ENCODE peak calls at places on chromosomes 11 and 22, in seven cellular contexts. One of them, this sample, is unnamed.

GRCh38 chr11:86374586-86374985 is at the start of gene CCDC81:
- DNase-seq in neuronal stem cell: peak
- DNase-seq in trophoblast cell: no peak
- DNase-seq in H9: peak
- DNase-seq in mesenchymal stem cell: no peak
- DNase-seq in IMR-90: no peak
- DNase-seq in mesendoderm: peak
- DNase-seq in this sample: peak

GRCh38 chr22:49599691-49600451 is 227.8 kb downstream of the BRD1 start:
- DNase-seq in H9: no peak
- DNase-seq in neuronal stem cell: no peak
- DNase-seq in mesenchymal stem cell: no peak
- DNase-seq in trophoblast cell: no peak
- DNase-seq in mesendoderm: no peak
- DNase-seq in IMR-90: no peak
- DNase-seq in this sample: peak

GRCh38 chr22:46801331-46801811 is 38.9 kb downstream of the TBC1D22A start:
- DNase-seq in H9: no peak
- DNase-seq in neuronal stem cell: no peak
- DNase-seq in IMR-90: no peak
- DNase-seq in trophoblast cell: no peak
- DNase-seq in mesendoderm: no peak
- DNase-seq in mesenchymal stem cell: no peak
- DNase-seq in this sample: no peak

GRCh38 chr11:19753451-19754041 is 40.9 kb downstream of the NAV2 start:
- DNase-seq in mesendoderm: no peak
- DNase-seq in mesenchymal stem cell: no peak
- DNase-seq in IMR-90: peak
- DNase-seq in H9: no peak
- DNase-seq in neuronal stem cell: no peak
- DNase-seq in trophoblast cell: peak
- DNase-seq in this sample: no peak

GRCh38 chr11:120581317-120581716 is 69.8 kb downstream of the GRIK4 start:
- DNase-seq in IMR-90: no peak
- DNase-seq in mesenchymal stem cell: peak
- DNase-seq in trophoblast cell: no peak
- DNase-seq in neuronal stem cell: no peak
- DNase-seq in H9: no peak
- DNase-seq in mesendoderm: no peak
- DNase-seq in this sample: no peak

GRCh38 chr22:36134167-36134566 is 26.4 kb downstream of the APOL3 start:
- DNase-seq in trophoblast cell: no peak
- DNase-seq in neuronal stem cell: no peak
- DNase-seq in mesenchymal stem cell: no peak
- DNase-seq in H9: no peak
- DNase-seq in IMR-90: no peak
- DNase-seq in mesendoderm: no peak
- DNase-seq in this sample: no peak

GRCh38 chr11:63945482-63946163 is 6.8 kb downstream of the NAA40 start:
- DNase-seq in IMR-90: peak
- DNase-seq in mesenchymal stem cell: peak
- DNase-seq in trophoblast cell: peak
- DNase-seq in neuronal stem cell: peak
- DNase-seq in mesendoderm: peak
- DNase-seq in H9: peak
- DNase-seq in this sample: peak

GRCh38 chr11:31780078-31780971 is 30.8 kb downstream of the PAX6 start:
- DNase-seq in H9: no peak
- DNase-seq in neuronal stem cell: no peak
- DNase-seq in mesenchymal stem cell: no peak
- DNase-seq in mesendoderm: no peak
- DNase-seq in IMR-90: no peak
- DNase-seq in trophoblast cell: no peak
- DNase-seq in this sample: no peak

GRCh38 chr11:8095831-8096522 is 15.0 kb downstream of the TUB start:
- DNase-seq in H9: no peak
- DNase-seq in neuronal stem cell: no peak
- DNase-seq in mesenchymal stem cell: no peak
- DNase-seq in IMR-90: no peak
- DNase-seq in trophoblast cell: no peak
- DNase-seq in mesendoderm: no peak
- DNase-seq in this sample: no peak

GRCh38 chr11:71453021-71453910 is at the start of gene NADSYN1:
- DNase-seq in neuronal stem cell: peak
- DNase-seq in mesendoderm: peak
- DNase-seq in IMR-90: peak
- DNase-seq in mesenchymal stem cell: peak
- DNase-seq in H9: peak
- DNase-seq in trophoblast cell: peak
- DNase-seq in this sample: peak

DNA sequence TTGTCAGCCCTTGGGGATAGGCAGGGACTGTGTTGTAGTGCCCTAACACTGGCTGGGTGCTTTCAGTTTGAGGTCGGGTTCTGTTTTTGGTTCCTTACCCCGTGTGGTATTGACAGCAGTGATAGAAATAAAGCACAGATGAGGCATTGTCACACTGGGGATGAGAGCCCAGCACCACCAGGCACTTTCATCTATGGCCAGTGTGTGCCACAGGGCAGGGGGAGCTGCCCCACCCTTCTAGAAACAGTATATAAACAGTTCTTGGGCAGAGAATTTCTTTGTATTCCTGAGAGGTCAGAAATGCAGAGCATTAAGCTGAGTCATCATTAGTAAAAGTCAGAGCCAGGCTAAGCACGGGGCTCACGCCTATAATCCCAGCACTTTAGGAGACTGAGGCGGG is 23.1 kb upstream of the CDC42EP2 start:
- DNase-seq in neuronal stem cell: no peak
- DNase-seq in trophoblast cell: peak
- DNase-seq in IMR-90: peak
- DNase-seq in mesenchymal stem cell: peak
- DNase-seq in mesendoderm: peak
- DNase-seq in H9: no peak
- DNase-seq in this sample: no peak
- H3K23ac ChIP-seq in neuronal stem cell: no peak
- H3K23ac ChIP-seq in trophoblast cell: no peak
- H3K23ac ChIP-seq in IMR-90: peak
- H3K23ac ChIP-seq in mesenchymal stem cell: no peak
- H3K23ac ChIP-seq in mesendoderm: no peak
- H3K23ac ChIP-seq in H9: no peak
- H3K23ac ChIP-seq in this sample: no peak

DNA sequence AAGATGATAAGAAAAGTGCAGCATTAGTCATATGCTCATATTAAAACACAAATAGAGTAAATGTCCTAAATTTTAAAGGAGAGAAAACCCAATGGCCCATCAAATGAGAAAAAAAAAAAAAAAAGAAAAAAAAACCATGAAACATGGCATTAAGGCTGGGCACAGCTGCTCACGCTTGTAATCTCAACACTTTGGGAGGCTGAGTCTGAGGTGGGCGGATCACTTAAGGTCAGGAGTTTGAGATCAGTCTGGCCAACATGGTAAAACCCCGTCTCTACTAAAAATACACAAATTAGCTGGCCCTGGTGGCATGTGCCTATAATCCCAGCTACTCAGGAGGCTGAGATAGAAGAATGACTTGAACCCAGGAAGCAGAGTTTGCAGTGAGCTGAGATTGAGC is 515.5 kb upstream of the ANO3 start:
- DNase-seq in IMR-90: no peak
- DNase-seq in neuronal stem cell: no peak
- DNase-seq in trophoblast cell: no peak
- DNase-seq in mesendoderm: no peak
- DNase-seq in H9: no peak
- DNase-seq in mesenchymal stem cell: no peak
- DNase-seq in this sample: no peak
- H3K23ac ChIP-seq in IMR-90: no peak
- H3K23ac ChIP-seq in neuronal stem cell: no peak
- H3K23ac ChIP-seq in trophoblast cell: no peak
- H3K23ac ChIP-seq in mesendoderm: no peak
- H3K23ac ChIP-seq in H9: no peak
- H3K23ac ChIP-seq in mesenchymal stem cell: no peak
- H3K23ac ChIP-seq in this sample: no peak

GRCh38 chr22:44353063-44353440 is 40.3 kb upstream of the SHISAL1 start:
- DNase-seq in mesenchymal stem cell: no peak
- DNase-seq in IMR-90: no peak
- DNase-seq in H9: no peak
- DNase-seq in trophoblast cell: no peak
- DNase-seq in neuronal stem cell: no peak
- DNase-seq in mesendoderm: no peak
- DNase-seq in this sample: no peak

GRCh38 chr22:44354288-44354687 is 41.5 kb upstream of the SHISAL1 start:
- DNase-seq in trophoblast cell: no peak
- DNase-seq in mesendoderm: no peak
- DNase-seq in IMR-90: no peak
- DNase-seq in neuronal stem cell: no peak
- DNase-seq in H9: no peak
- DNase-seq in mesenchymal stem cell: no peak
- DNase-seq in this sample: no peak

GRCh38 chr22:44357962-44358553 is 45.3 kb upstream of the SHISAL1 start:
- DNase-seq in mesenchymal stem cell: peak
- DNase-seq in trophoblast cell: no peak
- DNase-seq in H9: no peak
- DNase-seq in neuronal stem cell: no peak
- DNase-seq in mesendoderm: no peak
- DNase-seq in IMR-90: peak
- DNase-seq in this sample: no peak

GRCh38 chr22:44357296-44357961 is 44.7 kb upstream of the SHISAL1 start:
- DNase-seq in neuronal stem cell: no peak
- DNase-seq in trophoblast cell: no peak
- DNase-seq in mesendoderm: peak
- DNase-seq in mesenchymal stem cell: no peak
- DNase-seq in IMR-90: no peak
- DNase-seq in H9: no peak
- DNase-seq in this sample: no peak

DNA sequence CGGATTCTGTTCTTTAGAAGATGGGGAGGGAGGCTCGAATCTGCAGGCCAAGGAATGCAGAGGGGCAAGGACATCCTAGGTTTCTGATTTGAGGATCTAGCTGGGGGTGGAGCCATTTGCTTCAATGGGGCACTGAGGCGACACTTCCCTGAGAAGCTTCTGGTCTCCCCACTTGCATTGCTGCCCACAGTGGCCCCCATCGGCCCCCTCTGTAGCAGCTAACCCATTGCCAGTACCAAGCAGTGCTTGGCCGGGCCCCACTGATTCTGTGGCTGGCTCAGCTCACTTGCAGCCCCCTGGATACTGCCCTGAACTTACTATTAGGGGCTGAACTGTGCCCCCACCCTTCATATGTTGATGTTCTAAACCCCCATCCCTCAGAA is 42.9 kb upstream of the SHISAL1 start:
- DNase-seq in mesendoderm: no peak
- DNase-seq in neuronal stem cell: no peak
- DNase-seq in trophoblast cell: no peak
- DNase-seq in H9: no peak
- DNase-seq in IMR-90: no peak
- DNase-seq in mesenchymal stem cell: no peak
- DNase-seq in this sample: no peak
- H3K23ac ChIP-seq in mesendoderm: no peak
- H3K23ac ChIP-seq in neuronal stem cell: no peak
- H3K23ac ChIP-seq in trophoblast cell: no peak
- H3K23ac ChIP-seq in H9: no peak
- H3K23ac ChIP-seq in IMR-90: no peak
- H3K23ac ChIP-seq in mesenchymal stem cell: no peak
- H3K23ac ChIP-seq in this sample: no peak

GRCh38 chr11:34459507-34460162 is 20.9 kb downstream of the CAT start:
- DNase-seq in IMR-90: no peak
- DNase-seq in trophoblast cell: no peak
- DNase-seq in mesenchymal stem cell: no peak
- DNase-seq in neuronal stem cell: no peak
- DNase-seq in mesendoderm: no peak
- DNase-seq in H9: no peak
- DNase-seq in this sample: no peak
- H3K23ac ChIP-seq in IMR-90: no peak
- H3K23ac ChIP-seq in trophoblast cell: no peak
- H3K23ac ChIP-seq in mesenchymal stem cell: no peak
- H3K23ac ChIP-seq in neuronal stem cell: no peak
- H3K23ac ChIP-seq in mesendoderm: no peak
- H3K23ac ChIP-seq in H9: no peak
- H3K23ac ChIP-seq in this sample: no peak

GRCh38 chr11:77418981-77419592 is 54.8 kb downstream of the PAK1 start:
- DNase-seq in neuronal stem cell: no peak
- DNase-seq in mesenchymal stem cell: no peak
- DNase-seq in IMR-90: no peak
- DNase-seq in trophoblast cell: no peak
- DNase-seq in mesendoderm: no peak
- DNase-seq in H9: no peak
- DNase-seq in this sample: no peak

GRCh38 chr11:77416357-77416756 is 57.5 kb downstream of the PAK1 start:
- DNase-seq in mesendoderm: no peak
- DNase-seq in H9: no peak
- DNase-seq in neuronal stem cell: no peak
- DNase-seq in mesenchymal stem cell: no peak
- DNase-seq in IMR-90: no peak
- DNase-seq in trophoblast cell: no peak
- DNase-seq in this sample: no peak

GRCh38 chr11:77421041-77421723 is 52.7 kb downstream of the PAK1 start:
- DNase-seq in H9: no peak
- DNase-seq in trophoblast cell: no peak
- DNase-seq in mesendoderm: peak
- DNase-seq in IMR-90: no peak
- DNase-seq in neuronal stem cell: no peak
- DNase-seq in mesenchymal stem cell: no peak
- DNase-seq in this sample: no peak

GRCh38 chr11:77422690-77423089 is 51.2 kb downstream of the PAK1 start:
- DNase-seq in mesendoderm: no peak
- DNase-seq in H9: no peak
- DNase-seq in mesenchymal stem cell: no peak
- DNase-seq in IMR-90: no peak
- DNase-seq in neuronal stem cell: no peak
- DNase-seq in trophoblast cell: no peak
- DNase-seq in this sample: no peak

GRCh38 chr11:77418155-77418980 is 55.5 kb downstream of the PAK1 start:
- DNase-seq in mesendoderm: no peak
- DNase-seq in mesenchymal stem cell: no peak
- DNase-seq in IMR-90: no peak
- DNase-seq in trophoblast cell: no peak
- DNase-seq in H9: no peak
- DNase-seq in neuronal stem cell: no peak
- DNase-seq in this sample: no peak
- H3K23ac ChIP-seq in mesendoderm: no peak
- H3K23ac ChIP-seq in mesenchymal stem cell: no peak
- H3K23ac ChIP-seq in IMR-90: no peak
- H3K23ac ChIP-seq in trophoblast cell: no peak
- H3K23ac ChIP-seq in H9: no peak
- H3K23ac ChIP-seq in neuronal stem cell: no peak
- H3K23ac ChIP-seq in this sample: no peak

GRCh38 chr11:98772799-98773198 is 247.9 kb upstream of the CNTN5 start:
- DNase-seq in mesenchymal stem cell: no peak
- DNase-seq in mesendoderm: no peak
- DNase-seq in neuronal stem cell: no peak
- DNase-seq in IMR-90: no peak
- DNase-seq in trophoblast cell: no peak
- DNase-seq in H9: no peak
- DNase-seq in this sample: no peak
- H3K23ac ChIP-seq in mesenchymal stem cell: no peak
- H3K23ac ChIP-seq in mesendoderm: no peak
- H3K23ac ChIP-seq in neuronal stem cell: no peak
- H3K23ac ChIP-seq in IMR-90: no peak
- H3K23ac ChIP-seq in trophoblast cell: no peak
- H3K23ac ChIP-seq in H9: no peak
- H3K23ac ChIP-seq in this sample: no peak